ENCODE peak calls at places on chromosomes 16 and 17, in five cellular contexts. C, R, X, B and D are unnamed samples.

GRCh38 chr17:53722407-53722806 is 100.3 kb upstream of the KIF2B start:
- DNase-seq in C (peak), B (no peak), R (peak), X (no peak), D (peak)

GRCh38 chr17:35537569-35538209 is at the start of gene SLFN12L:
- DNase-seq in R (no peak), C (no peak), X (no peak), B (no peak), D (no peak)

GRCh38 chr16:57532251-57532625 is 4.1 kb downstream of the CCDC102A start:
- DNase-seq in B (no peak), X (peak), C (no peak), R (no peak), D (no peak)

GRCh38 chr17:75785770-75786538 is 1.3 kb downstream of the UNK start:
- DNase-seq in R (peak), B (no peak), X (no peak), C (peak), D (no peak)

GRCh38 chr17:70050192-70050591 is 24.8 kb upstream of the KCNJ16 start:
- DNase-seq in C (no peak), B (no peak), R (no peak), X (no peak), D (no peak)

GRCh38 chr17:80115159-80115558 is 13.8 kb downstream of the GAA start:
- DNase-seq in B (no peak), R (no peak), X (no peak), C (no peak), D (no peak)

GRCh38 chr17:79942591-79943353 is 92.9 kb downstream of the TBC1D16 start:
- DNase-seq in C (peak), X (peak), R (peak), B (no peak), D (no peak)

GRCh38 chr17:16923097-16923903 is 48.6 kb downstream of the TNFRSF13B start:
- DNase-seq in X (peak), B (no peak), R (no peak), C (no peak), D (no peak)

GRCh38 chr16:83312015-83312734 is 495.6 kb upstream of the HSBP1 start:
- DNase-seq in X (no peak), C (no peak), B (no peak), R (peak), D (no peak)

GRCh38 chr17:81713556-81714411 is 1.7 kb downstream of the SLC25A10 start:
- DNase-seq in X (peak), B (no peak), R (no peak), C (no peak), D (no peak)

GRCh38 chr16:75222271-75222783 is 3.5 kb downstream of the CTRB1 start:
- DNase-seq in X (no peak), R (no peak), C (no peak), B (no peak), D (no peak)

GRCh38 chr17:9934354-9934753 is 29.3 kb upstream of the RCVRN start:
- DNase-seq in X (no peak), C (no peak), R (no peak), B (no peak), D (no peak)

GRCh38 chr17:44350733-44351226 is 5.7 kb downstream of the GRN start:
- DNase-seq in R (peak), B (peak), X (peak), C (peak), D (no peak)

GRCh38 chr16:86337138-86337537 is 173.2 kb upstream of the FOXF1 start:
- DNase-seq in X (no peak), R (no peak), B (no peak), C (no peak), D (no peak)

GRCh38 chr17:27793168-27793905 is 7.0 kb downstream of the NOS2 start:
- DNase-seq in X (no peak), R (peak), B (no peak), C (no peak), D (no peak)

GRCh38 chr16:48860341-48860740 is 250.4 kb upstream of the N4BP1 start:
- DNase-seq in C (no peak), B (no peak), X (no peak), R (no peak), D (no peak)

GRCh38 chr16:50602531-50603205 is 54.5 kb downstream of the NKD1 start:
- DNase-seq in B (peak), X (peak), C (no peak), R (no peak), D (no peak)

GRCh38 chr16:64356267-64356666 is 765.6 kb downstream of the CDH11 start:
- DNase-seq in R (peak), X (no peak), C (peak), B (no peak), D (peak)

GRCh38 chr16:23155445-23156049 is 6.3 kb upstream of the USP31 start:
- DNase-seq in X (peak), C (no peak), R (peak), B (no peak), D (no peak)

GRCh38 chr16:66894948-66895696 is 14.8 kb downstream of the PDP2 start:
- DNase-seq in B (peak), X (peak), R (peak), C (peak), D (no peak)

GRCh38 chr17:67400193-67400592 is 23.1 kb downstream of the PITPNC1 start:
- DNase-seq in B (no peak), C (peak), X (no peak), R (no peak), D (peak)

GRCh38 chr17:1492249-1493206 is at the start of gene MYO1C:
- DNase-seq in B (no peak), C (no peak), X (no peak), R (no peak), D (no peak)

GRCh38 chr17:1491406-1492248 is 859 bp downstream of the MYO1C start:
- DNase-seq in R (peak), B (no peak), X (peak), C (no peak), D (no peak)

GRCh38 chr17:1494203-1494602 is 1.7 kb upstream of the MYO1C start:
- DNase-seq in C (no peak), R (no peak), X (no peak), B (no peak), D (no peak)

GRCh38 chr17:1494736-1495253 is 2.3 kb upstream of the MYO1C start:
- DNase-seq in B (no peak), X (no peak), C (no peak), R (no peak), D (no peak)

DNA sequence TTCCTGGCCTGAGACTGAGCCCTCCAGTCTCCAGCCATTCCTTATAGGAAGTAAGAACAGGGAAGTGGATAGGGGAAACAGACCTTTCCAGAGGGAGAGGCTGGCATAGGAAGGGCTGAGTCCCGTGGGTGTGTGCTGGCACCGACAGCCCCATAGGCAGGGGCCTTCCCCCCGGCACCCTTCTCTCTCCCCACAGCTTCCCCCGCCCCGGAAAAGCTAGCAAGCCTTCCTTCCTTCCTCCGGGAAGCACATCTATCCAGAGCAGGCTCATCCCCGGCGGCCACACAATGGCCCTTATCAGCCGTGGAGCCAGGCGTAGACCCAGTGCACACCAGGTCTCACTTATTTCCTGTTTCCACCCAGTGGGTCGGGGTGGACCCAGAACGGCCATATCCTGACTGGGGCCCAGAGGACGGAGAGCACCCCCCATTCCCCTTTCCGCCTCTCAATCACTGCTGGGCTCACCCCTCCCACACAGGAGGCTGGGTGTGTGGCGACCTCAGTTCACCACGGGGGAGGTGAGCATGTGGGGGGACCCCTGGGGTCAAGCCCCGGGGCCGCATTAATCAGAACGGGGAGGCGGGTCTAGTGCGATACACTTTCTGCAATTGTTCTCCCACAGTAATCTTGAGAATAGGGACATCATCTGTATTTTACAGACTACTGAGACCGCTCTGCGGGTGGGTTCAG is 950 bp upstream of the MYO1C start:
- DNase-seq in B (no peak), C (no peak), R (peak), X (peak), D (no peak)
- H3K4me3 ChIP-seq in B (no peak), C (no peak), R (no peak), X (no peak), D (peak)

DNA sequence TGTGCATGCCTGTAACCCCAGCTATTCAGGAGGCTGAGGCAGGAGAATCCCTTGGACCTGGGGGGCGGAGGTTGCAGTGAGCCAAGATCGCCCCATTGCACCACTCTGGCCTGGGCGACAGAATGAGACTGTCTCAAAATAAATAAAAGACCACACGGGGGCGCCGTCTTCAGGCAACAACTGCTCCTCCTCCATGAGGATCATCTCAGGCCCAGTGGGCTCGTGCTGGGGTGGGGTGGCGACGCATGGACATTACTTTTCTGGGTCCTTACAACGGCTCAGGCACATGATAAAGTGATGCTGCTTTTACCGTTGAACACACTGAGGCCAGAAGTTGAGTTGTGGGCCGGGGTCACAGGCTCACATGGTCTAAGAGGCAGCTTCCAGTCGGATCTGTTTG is 56.2 kb downstream of the PRMT7 start:
- DNase-seq in B (no peak), X (peak), C (peak), R (peak), D (no peak)
- TF ChIP-seq CTCF in B (no peak), X (peak), C (peak), R (peak), D (peak)

DNA sequence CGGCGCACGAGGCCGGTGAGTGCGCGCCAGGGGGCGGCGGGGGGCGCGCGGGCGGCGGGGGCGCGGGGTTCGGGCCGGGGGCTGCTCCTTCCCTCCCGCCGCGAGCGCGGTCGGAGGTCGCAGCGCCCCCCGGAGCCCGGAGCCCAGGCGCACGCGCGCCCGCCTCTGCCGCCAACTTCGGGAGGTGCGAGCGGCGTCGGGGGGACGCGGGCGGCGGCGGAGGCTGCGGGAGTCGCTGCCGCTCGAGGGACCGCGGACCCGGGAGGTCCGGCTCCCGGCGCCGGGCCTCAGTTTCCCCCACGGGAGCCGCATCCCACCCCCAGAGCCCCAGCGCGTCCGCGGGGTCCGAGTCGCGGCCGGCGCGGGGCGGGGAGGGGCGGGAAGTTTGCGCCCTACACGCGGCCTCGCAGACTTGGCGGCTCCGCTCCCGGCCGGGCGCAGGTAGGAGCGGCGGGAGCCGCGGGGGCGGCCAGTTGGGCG is at the start of gene PRR35:
- DNase-seq in R (no peak), C (no peak), X (no peak), B (no peak), D (no peak)
- H3K4me3 ChIP-seq in R (peak), C (no peak), X (no peak), B (no peak), D (no peak)

GRCh38 chr17:77269696-77270681 is 129.2 kb downstream of the SEC14L1 start:
- DNase-seq in B (no peak), C (no peak), X (no peak), R (no peak), D (no peak)

GRCh38 chr17:77264617-77265230 is 124.0 kb downstream of the SEC14L1 start:
- DNase-seq in C (no peak), B (no peak), R (no peak), X (no peak), D (no peak)

GRCh38 chr17:77266213-77266612 is 125.4 kb downstream of the SEC14L1 start:
- DNase-seq in C (no peak), R (no peak), B (no peak), X (no peak), D (no peak)

GRCh38 chr17:77271421-77271820 is 130.7 kb downstream of the SEC14L1 start:
- DNase-seq in C (no peak), R (no peak), X (no peak), B (no peak), D (no peak)

GRCh38 chr17:77266891-77267341 is 126.1 kb downstream of the SEC14L1 start:
- DNase-seq in R (peak), C (peak), B (no peak), X (no peak), D (no peak)
- TF ChIP-seq CTCF in R (peak), C (peak), B (no peak), X (no peak), D (peak)

GRCh38 chr16:20385844-20386832 is 18.4 kb downstream of the PDILT start:
- DNase-seq in C (peak), B (peak), X (peak), R (peak), D (no peak)
- H3K4me3 ChIP-seq in C (no peak), B (no peak), X (no peak), R (no peak), D (no peak)

GRCh38 chr17:63232565-63233310 is 213.4 kb downstream of the CYB561 start:
- DNase-seq in R (no peak), B (no peak), C (no peak), X (no peak), D (no peak)
- TF ChIP-seq CTCF in R (no peak), B (no peak), C (no peak), X (no peak), D (no peak)

GRCh38 chr17:42833771-42834422 is 700 bp downstream of the PSME3 start:
- DNase-seq in C (no peak), X (no peak), B (no peak), R (no peak), D (no peak)
- H3K4me3 ChIP-seq in C (peak), X (peak), B (peak), R (peak), D (peak)

GRCh38 chr16:81388357-81388756 is 56.3 kb upstream of the CMIP start:
- DNase-seq in R (no peak), B (no peak), C (no peak), X (no peak), D (no peak)
- TF ChIP-seq CTCF in R (no peak), B (no peak), C (no peak), X (no peak), D (no peak)

GRCh38 chr17:63647936-63648335 is 25.7 kb downstream of the MAP3K3 start:
- DNase-seq in R (no peak), X (no peak), C (no peak), B (no peak), D (no peak)
- H3K4me3 ChIP-seq in R (no peak), X (no peak), C (no peak), B (no peak), D (no peak)